ENCODE peak calls at places on chromosomes 4 and X, in six cellular contexts. V is mesenchymal stem cell; O is iPS-NIHi11; U is stimulated activated CD4-positive, alpha-beta T cell treated with anti-CD3 and anti-CD28 coated beads, Interleukin-15, amount 100 ng/mL, for 24 hours; G is RPMI7951; P is heart left ventricle. S is an unnamed sample.

GRCh38 chr4:47217291-47217690 is 185.9 kb downstream of the GABRB1 start:
- DNase-seq in V (no peak), O (no peak), U (no peak), G (no peak), P (no peak), S (no peak)

GRCh38 chr4:1408418-1408817 is 2.2 kb upstream of the NKX1-1 start:
- DNase-seq in V (no peak), O (peak), U (no peak), G (no peak), P (no peak), S (no peak)

GRCh38 chr4:184472540-184473264 is 1.6 kb downstream of the IRF2 start:
- DNase-seq in V (peak), O (peak), U (peak), G (peak), P (peak), S (peak)

GRCh38 chrX:83501540-83501939 is 6.5 kb upstream of the POU3F4 start:
- DNase-seq in V (no peak), O (no peak), U (no peak), G (no peak), P (no peak), S (no peak)

GRCh38 chr4:148780426-148781005 is 338.3 kb upstream of the NR3C2 start:
- DNase-seq in V (no peak), O (no peak), U (no peak), G (no peak), P (no peak), S (no peak)

GRCh38 chr4:1711055-1711905 is 839 bp downstream of the SLBP start:
- DNase-seq in V (peak), O (peak), U (peak), G (peak), P (peak), S (no peak)

GRCh38 chr4:99868126-99868596 is 26.1 kb downstream of the LAMTOR3 start:
- DNase-seq in V (peak), O (peak), U (peak), G (peak), P (no peak), S (no peak)

GRCh38 chr4:38902695-38903094 is 35.1 kb downstream of the FAM114A1 start:
- DNase-seq in V (no peak), O (no peak), U (no peak), G (peak), P (no peak), S (peak)

GRCh38 chrX:118973389-118974087 is 880 bp upstream of the LONRF3 start:
- DNase-seq in V (no peak), O (no peak), U (peak), G (peak), P (peak), S (no peak)

GRCh38 chrX:131951166-131951565 is 71.9 kb upstream of the STK26 start:
- DNase-seq in V (no peak), O (no peak), U (no peak), G (no peak), P (no peak), S (no peak)

GRCh38 chrX:154135458-154136229 is 8.4 kb upstream of the OPN1LW start:
- DNase-seq in V (no peak), O (no peak), U (peak), G (peak), P (no peak), S (no peak)

GRCh38 chrX:19188566-19188965 is 66.3 kb upstream of the ADGRG2 start:
- DNase-seq in V (no peak), O (no peak), U (no peak), G (no peak), P (no peak), S (no peak)

GRCh38 chr4:34293459-34293858 is 1950.9 kb downstream of the ARAP2 start:
- DNase-seq in V (no peak), O (peak), U (no peak), G (peak), P (no peak), S (no peak)

GRCh38 chrX:130170752-130171445 is 863 bp upstream of the RAB33A start:
- DNase-seq in V (peak), O (peak), U (peak), G (peak), P (peak), S (peak)

GRCh38 chr4:3879681-3880594 is 113.8 kb downstream of the ADRA2C start:
- DNase-seq in V (no peak), O (peak), U (peak), G (no peak), P (no peak), S (peak)

GRCh38 chr4:28357985-28358384 is 1497.3 kb downstream of the STIM2 start:
- DNase-seq in V (no peak), O (no peak), U (no peak), G (peak), P (no peak), S (no peak)

GRCh38 chr4:182920676-182921075 is 3.5 kb upstream of the DCTD start:
- DNase-seq in V (no peak), O (no peak), U (no peak), G (no peak), P (no peak), S (no peak)

GRCh38 chrX:65196758-65197371 is 220.6 kb upstream of the ZC4H2 start:
- DNase-seq in V (no peak), O (peak), U (peak), G (peak), P (peak), S (peak)

GRCh38 chr4:15774020-15774420 is 4.1 kb upstream of the CD38 start:
- DNase-seq in V (peak), O (no peak), U (no peak), G (peak), P (no peak), S (no peak)

GRCh38 chr4:85370400-85371032 is 104.4 kb upstream of the ARHGAP24 start:
- DNase-seq in V (peak), O (peak), U (peak), G (peak), P (peak), S (no peak)

GRCh38 chrX:103197721-103198306 is 17.1 kb upstream of the BEX4 start:
- DNase-seq in V (peak), O (no peak), U (no peak), G (peak), P (no peak), S (no peak)

GRCh38 chrX:154322890-154323289 is 27.3 kb downstream of the TKTL1 start:
- DNase-seq in V (no peak), O (no peak), U (no peak), G (no peak), P (no peak), S (no peak)

GRCh38 chr4:111066447-111066846 is 443.6 kb upstream of the PITX2 start:
- DNase-seq in V (peak), O (no peak), U (no peak), G (no peak), P (no peak), S (no peak)

GRCh38 chrX:19673334-19674040 is 158.2 kb upstream of the MAP3K15 start:
- DNase-seq in V (peak), O (no peak), U (no peak), G (peak), P (peak), S (no peak)

GRCh38 chrX:32987139-32987538 is 224.2 kb downstream of the DMD start:
- DNase-seq in V (no peak), O (peak), U (no peak), G (no peak), P (peak), S (no peak)

GRCh38 chr4:138494931-138495330 is 252.8 kb upstream of the SLC7A11 start:
- DNase-seq in V (peak), O (peak), U (no peak), G (peak), P (no peak), S (no peak)

GRCh38 chrX:840556-840955 is 210.0 kb downstream of the SHOX start:
- DNase-seq in V (no peak), O (no peak), U (no peak), G (no peak), P (no peak), S (no peak)

GRCh38 chr4:147821555-147821954 is 89.7 kb downstream of the ARHGAP10 start:
- DNase-seq in V (peak), O (no peak), U (no peak), G (no peak), P (no peak), S (no peak)

GRCh38 chrX:353566-354535 is 32.9 kb downstream of the PPP2R3B start:
- DNase-seq in V (no peak), O (no peak), U (no peak), G (no peak), P (no peak), S (no peak)

S was measured in germinal center.